ENCODE peak calls at places on chromosomes 3 and 15, in nine cellular contexts. One of them, this sample, is unnamed.

GRCh38 chr3:195896361-195897080 is 11.8 kb downstream of the TNK2 start:
- DNase-seq in kidney glomerular epithelial cell: no peak
- DNase-seq in ELR: peak; percentile 76
- DNase-seq in glutamatergic neuron: no peak
- DNase-seq in cardiac muscle cell: peak; percentile 81
- DNase-seq in NCI-H1417: peak; percentile 51
- DNase-seq in GM03348: peak; percentile 68
- DNase-seq in uterus: peak; percentile 56
- DNase-seq in Kasumi-1: peak; percentile 38
- DNase-seq in this sample: peak; percentile 83

GRCh38 chr3:120167488-120167887 is 73.2 kb upstream of the GSK3B start:
- DNase-seq in kidney glomerular epithelial cell: no peak
- DNase-seq in ELR: no peak
- DNase-seq in glutamatergic neuron: no peak
- DNase-seq in cardiac muscle cell: no peak
- DNase-seq in NCI-H1417: no peak
- DNase-seq in GM03348: no peak
- DNase-seq in uterus: no peak
- DNase-seq in Kasumi-1: no peak
- DNase-seq in this sample: no peak

GRCh38 chr15:90895571-90896117 is 7.5 kb upstream of the MAN2A2 start:
- DNase-seq in kidney glomerular epithelial cell: no peak
- DNase-seq in ELR: peak; percentile 41
- DNase-seq in glutamatergic neuron: peak; percentile 46
- DNase-seq in cardiac muscle cell: no peak
- DNase-seq in NCI-H1417: peak; percentile 51
- DNase-seq in GM03348: peak; percentile 20
- DNase-seq in uterus: no peak
- DNase-seq in Kasumi-1: peak; percentile 58
- DNase-seq in this sample: no peak

GRCh38 chr3:133934073-133934970 is 38.6 kb upstream of the RAB6B start:
- DNase-seq in kidney glomerular epithelial cell: no peak
- DNase-seq in ELR: no peak
- DNase-seq in glutamatergic neuron: no peak
- DNase-seq in cardiac muscle cell: no peak
- DNase-seq in NCI-H1417: no peak
- DNase-seq in GM03348: no peak
- DNase-seq in uterus: no peak
- DNase-seq in Kasumi-1: peak; percentile 9
- DNase-seq in this sample: peak; percentile 29

GRCh38 chr15:73799466-73799865 is 46.3 kb upstream of the INSYN1 start:
- DNase-seq in kidney glomerular epithelial cell: peak; percentile 52
- DNase-seq in ELR: peak; percentile 53
- DNase-seq in glutamatergic neuron: no peak
- DNase-seq in cardiac muscle cell: no peak
- DNase-seq in NCI-H1417: no peak
- DNase-seq in GM03348: peak; percentile 53
- DNase-seq in uterus: no peak
- DNase-seq in Kasumi-1: no peak
- DNase-seq in this sample: no peak

GRCh38 chr3:41681479-41681878 is 280.4 kb downstream of the ULK4 start:
- DNase-seq in kidney glomerular epithelial cell: peak; percentile 91
- DNase-seq in ELR: peak; percentile 87
- DNase-seq in glutamatergic neuron: no peak
- DNase-seq in cardiac muscle cell: peak; percentile 34
- DNase-seq in NCI-H1417: no peak
- DNase-seq in GM03348: peak; percentile 83
- DNase-seq in uterus: no peak
- DNase-seq in Kasumi-1: no peak
- DNase-seq in this sample: no peak

GRCh38 chr15:75640483-75641175 is 605 bp upstream of the IMP3 start:
- DNase-seq in kidney glomerular epithelial cell: peak; percentile 71
- DNase-seq in ELR: peak; percentile 64
- DNase-seq in glutamatergic neuron: peak; percentile 44
- DNase-seq in cardiac muscle cell: peak; percentile 47
- DNase-seq in NCI-H1417: peak; percentile 92
- DNase-seq in GM03348: no peak
- DNase-seq in uterus: no peak
- DNase-seq in Kasumi-1: peak; percentile 90
- DNase-seq in this sample: no peak

GRCh38 chr15:52645916-52646315 is 33.3 kb downstream of the ATOSA start:
- DNase-seq in kidney glomerular epithelial cell: no peak
- DNase-seq in ELR: no peak
- DNase-seq in glutamatergic neuron: no peak
- DNase-seq in cardiac muscle cell: no peak
- DNase-seq in NCI-H1417: no peak
- DNase-seq in GM03348: no peak
- DNase-seq in uterus: no peak
- DNase-seq in Kasumi-1: no peak
- DNase-seq in this sample: no peak

GRCh38 chr3:46062679-46063078 is 35.4 kb upstream of the XCR1 start:
- DNase-seq in kidney glomerular epithelial cell: no peak
- DNase-seq in ELR: no peak
- DNase-seq in glutamatergic neuron: no peak
- DNase-seq in cardiac muscle cell: peak; percentile 12
- DNase-seq in NCI-H1417: no peak
- DNase-seq in GM03348: peak; percentile 16
- DNase-seq in uterus: no peak
- DNase-seq in Kasumi-1: no peak
- DNase-seq in this sample: no peak

GRCh38 chr3:52787672-52788625 is 6.6 kb upstream of the ITIH3 start:
- DNase-seq in kidney glomerular epithelial cell: no peak
- DNase-seq in ELR: no peak
- DNase-seq in glutamatergic neuron: peak; percentile 21
- DNase-seq in cardiac muscle cell: no peak
- DNase-seq in NCI-H1417: no peak
- DNase-seq in GM03348: no peak
- DNase-seq in uterus: peak; percentile 27
- DNase-seq in Kasumi-1: no peak
- DNase-seq in this sample: peak; percentile 62

GRCh38 chr3:89107461-89108035 is at the start of gene EPHA3:
- DNase-seq in kidney glomerular epithelial cell: peak; percentile 65
- DNase-seq in ELR: peak; percentile 47
- DNase-seq in glutamatergic neuron: peak; percentile 88
- DNase-seq in cardiac muscle cell: peak; percentile 84
- DNase-seq in NCI-H1417: peak; percentile 99
- DNase-seq in GM03348: peak; percentile 79
- DNase-seq in uterus: peak; percentile 66
- DNase-seq in Kasumi-1: peak; percentile 83
- DNase-seq in this sample: peak; percentile 85

GRCh38 chr3:116339441-116340028 is 105.8 kb downstream of the LSAMP start:
- DNase-seq in kidney glomerular epithelial cell: peak; percentile 21
- DNase-seq in ELR: no peak
- DNase-seq in glutamatergic neuron: no peak
- DNase-seq in cardiac muscle cell: no peak
- DNase-seq in NCI-H1417: no peak
- DNase-seq in GM03348: peak; percentile 30
- DNase-seq in uterus: no peak
- DNase-seq in Kasumi-1: no peak
- DNase-seq in this sample: peak; percentile 86

GRCh38 chr3:72708441-72708840 is 139.8 kb downstream of the SHQ1 start:
- DNase-seq in kidney glomerular epithelial cell: no peak
- DNase-seq in ELR: no peak
- DNase-seq in glutamatergic neuron: no peak
- DNase-seq in cardiac muscle cell: no peak
- DNase-seq in NCI-H1417: no peak
- DNase-seq in GM03348: no peak
- DNase-seq in uterus: no peak
- DNase-seq in Kasumi-1: no peak
- DNase-seq in this sample: no peak

GRCh38 chr3:94862703-94863102 is 799.8 kb downstream of the NSUN3 start:
- DNase-seq in kidney glomerular epithelial cell: peak; percentile 38
- DNase-seq in ELR: peak; percentile 1
- DNase-seq in glutamatergic neuron: peak; percentile 27
- DNase-seq in cardiac muscle cell: peak; percentile 16
- DNase-seq in NCI-H1417: peak; percentile 64
- DNase-seq in GM03348: peak; percentile 7
- DNase-seq in uterus: no peak
- DNase-seq in Kasumi-1: peak; percentile 50
- DNase-seq in this sample: no peak